ENCODE peak calls at places on chromosomes 2 and 18, in seven cellular contexts. T, P, E, X, V, N and L are unnamed samples.

GRCh38 chr2:168086805-168087204 is 160.6 kb downstream of the STK39 start:
- DNase-seq in T (no peak), P (no peak), E (no peak), X (no peak), V (no peak), N (no peak), L (no peak)

GRCh38 chr2:227545990-227546389 is 52.7 kb upstream of the SCYGR2 start:
- DNase-seq in T (peak; percentile 19), P (no peak), E (no peak), X (no peak), V (no peak), N (no peak), L (peak; percentile 21)

GRCh38 chr2:96117701-96118588 is 1.6 kb upstream of the ADRA2B start:
- DNase-seq in T (no peak), P (no peak), E (no peak), X (no peak), V (no peak), N (no peak), L (peak; percentile 49)

GRCh38 chr18:12278765-12279682 is 24.9 kb downstream of the CIDEA start:
- DNase-seq in T (no peak), P (peak; percentile 17), E (no peak), X (no peak), V (peak; percentile 31), N (no peak), L (peak; percentile 88)

GRCh38 chr2:121722479-121722878 is 14.2 kb downstream of the NIFK start:
- DNase-seq in T (no peak), P (no peak), E (no peak), X (no peak), V (no peak), N (no peak), L (no peak)

GRCh38 chr2:136216073-136216472 is 98.1 kb upstream of the CXCR4 start:
- DNase-seq in T (no peak), P (no peak), E (no peak), X (no peak), V (no peak), N (no peak), L (no peak)

GRCh38 chr2:72334806-72335205 is 187.1 kb upstream of the CYP26B1 start:
- DNase-seq in T (no peak), P (no peak), E (no peak), X (no peak), V (peak; percentile 14), N (no peak), L (no peak)

GRCh38 chr2:10161206-10161931 is 38.8 kb downstream of the RRM2 start:
- DNase-seq in T (no peak), P (no peak), E (no peak), X (no peak), V (no peak), N (no peak), L (no peak)

GRCh38 chr2:234497592-234498023 is 727 bp upstream of the ARL4C start:
- DNase-seq in T (no peak), P (no peak), E (no peak), X (no peak), V (peak; percentile 11), N (no peak), L (peak; percentile 29)

GRCh38 chr2:216692636-216693413 is 2.5 kb downstream of the IGFBP5 start:
- DNase-seq in T (peak; percentile 74), P (no peak), E (peak; percentile 47), X (peak; percentile 42), V (peak; percentile 95), N (no peak), L (peak; percentile 90)

GRCh38 chr2:7281348-7281747 is 364.1 kb downstream of the RNF144A start:
- DNase-seq in T (no peak), P (no peak), E (no peak), X (no peak), V (peak; percentile 30), N (no peak), L (no peak)

GRCh38 chr18:58525517-58525916 is 103.4 kb downstream of the ALPK2 start:
- DNase-seq in T (no peak), P (no peak), E (no peak), X (no peak), V (no peak), N (no peak), L (no peak)

GRCh38 chr2:180622122-180622918 is 358.1 kb upstream of the UBE2E3 start:
- DNase-seq in T (no peak), P (no peak), E (no peak), X (no peak), V (no peak), N (no peak), L (no peak)

GRCh38 chr2:37671013-37671815 is at the start of gene CDC42EP3:
- DNase-seq in T (peak; percentile 69), P (peak; percentile 87), E (peak; percentile 68), X (no peak), V (peak; percentile 29), N (peak; percentile 73), L (peak; percentile 84)

GRCh38 chr2:52597361-52597760 is 1170.2 kb upstream of the CHAC2 start:
- DNase-seq in T (no peak), P (no peak), E (no peak), X (no peak), V (no peak), N (no peak), L (no peak)

GRCh38 chr2:174615951-174616436 is 18.4 kb upstream of the WIPF1 start:
- DNase-seq in T (no peak), P (no peak), E (no peak), X (no peak), V (no peak), N (no peak), L (no peak)

GRCh38 chr2:231928901-231929725 is 2.9 kb upstream of the NPPC start:
- DNase-seq in T (peak; percentile 3), P (no peak), E (no peak), X (no peak), V (no peak), N (no peak), L (no peak)

GRCh38 chr18:31723998-31724711 is 36.5 kb downstream of the SLC25A52 start:
- DNase-seq in T (no peak), P (no peak), E (no peak), X (no peak), V (peak; percentile 36), N (no peak), L (peak; percentile 68)

GRCh38 chr2:164039270-164039669 is 303.5 kb upstream of the FIGN start:
- DNase-seq in T (no peak), P (no peak), E (no peak), X (no peak), V (no peak), N (no peak), L (no peak)

GRCh38 chr18:71442830-71443229 is 1101.3 kb downstream of the CBLN2 start:
- DNase-seq in T (no peak), P (no peak), E (no peak), X (no peak), V (no peak), N (no peak), L (no peak)

GRCh38 chr2:8119782-8120551 is 561.9 kb upstream of the ID2 start:
- DNase-seq in T (no peak), P (no peak), E (no peak), X (no peak), V (no peak), N (no peak), L (no peak)

GRCh38 chr2:200618590-200619021 is 32.8 kb downstream of the AOX1 start:
- DNase-seq in T (no peak), P (no peak), E (no peak), X (no peak), V (no peak), N (no peak), L (no peak)

GRCh38 chr2:217616936-217617335 is 385.9 kb downstream of the TNS1 start:
- DNase-seq in T (no peak), P (no peak), E (no peak), X (no peak), V (no peak), N (no peak), L (no peak)

GRCh38 chr2:218569661-218570500 is 1.2 kb downstream of the CNOT9 start:
- DNase-seq in T (no peak), P (no peak), E (no peak), X (no peak), V (no peak), N (no peak), L (no peak)

GRCh38 chr2:50885948-50886347 is 146.0 kb downstream of the NRXN1 start:
- DNase-seq in T (no peak), P (no peak), E (no peak), X (no peak), V (no peak), N (no peak), L (no peak)

GRCh38 chr2:47072018-47072691 is 83.0 kb downstream of the STPG4 start:
- DNase-seq in T (no peak), P (no peak), E (no peak), X (no peak), V (peak; percentile 97), N (no peak), L (peak; percentile 93)

GRCh38 chr2:239028253-239028619 is 180.4 kb downstream of the TWIST2 start:
- DNase-seq in T (no peak), P (no peak), E (no peak), X (no peak), V (no peak), N (no peak), L (peak; percentile 2)

GRCh38 chr2:109126501-109126860 is 2.5 kb upstream of the SH3RF3 start:
- DNase-seq in T (no peak), P (no peak), E (no peak), X (no peak), V (no peak), N (no peak), L (no peak)

GRCh38 chr2:26725516-26725810 is 32.9 kb downstream of the KCNK3 start:
- DNase-seq in T (no peak), P (no peak), E (no peak), X (no peak), V (no peak), N (no peak), L (no peak)

GRCh38 chr2:232339121-232340081 is 39.1 kb upstream of the ALPP start:
- DNase-seq in T (no peak), P (no peak), E (no peak), X (no peak), V (no peak), N (no peak), L (peak; percentile 15)

GRCh38 chr2:113255140-113256070 is 23.3 kb downstream of the PAX8 start:
- DNase-seq in T (no peak), P (no peak), E (no peak), X (no peak), V (no peak), N (no peak), L (no peak)